ENCODE peak calls at places on chromosome 9, in seven cellular contexts. N is GM23248, K is HCT116, A is GM12878, U is Karpas-422, G is GM23338, Q is OCI-LY7. X is an unnamed sample. For H3K79me2, the result is how much of the 10 kb centered on the place peaks cover.

GRCh38 chr9:85004818-85005413 is 335.4 kb downstream of the NTRK2 start:
- DNase-seq in G (peak), N (peak), K (no peak), U (peak), Q (no peak), A (peak), X (no peak)

GRCh38 chr9:38082456-38083287 is 13.6 kb upstream of the SHB start:
- DNase-seq in K (no peak), Q (no peak), N (peak), G (no peak), A (no peak), U (no peak), X (no peak)

GRCh38 chr9:23665051-23665450 is 161.0 kb downstream of the ELAVL2 start:
- DNase-seq in G (no peak), U (no peak), Q (no peak), A (no peak), N (no peak), K (no peak), X (no peak)

GRCh38 chr9:133437753-133438531 is 15.8 kb downstream of the ADAMTS13 start:
- DNase-seq in G (peak), A (no peak), U (peak), Q (peak), K (no peak), N (no peak), X (no peak)

GRCh38 chr9:129481824-129482511 is 138.9 kb downstream of the C9orf50 start:
- DNase-seq in N (peak), Q (no peak), K (no peak), U (no peak), G (peak), A (no peak), X (no peak)

GRCh38 chr9:105693435-105694275 is 686 bp upstream of the TMEM38B start:
- DNase-seq in A (no peak), G (peak), K (no peak), N (peak), Q (peak), U (peak), X (no peak)

GRCh38 chr9:128921881-128922763 is 1.3 kb downstream of the PHYHD1 start:
- DNase-seq in G (peak), Q (peak), U (peak), N (peak), A (no peak), K (no peak), X (no peak)

GRCh38 chr9:83432104-83432627 is 106.0 kb downstream of the FRMD3 start:
- DNase-seq in U (no peak), G (peak), Q (no peak), A (no peak), N (peak), K (no peak), X (peak)

GRCh38 chr9:93669958-93670207 is 93.5 kb downstream of the PHF2 start:
- DNase-seq in G (no peak), U (no peak), N (peak), Q (no peak), A (no peak), K (no peak), X (no peak)

GRCh38 chr9:94861589-94862241 is 135.2 kb downstream of the AOPEP start:
- DNase-seq in U (no peak), K (no peak), A (no peak), N (peak), Q (no peak), G (no peak), X (peak)

GRCh38 chr9:131330814-131331600 is 41.5 kb downstream of the PLPP7 start:
- DNase-seq in Q (no peak), G (peak), K (no peak), N (no peak), U (peak), A (no peak), X (no peak)

GRCh38 chr9:99465231-99465891 is 243.3 kb downstream of the SEC61B start:
- DNase-seq in A (no peak), N (no peak), K (no peak), G (no peak), U (no peak), Q (no peak), X (peak)

DNA sequence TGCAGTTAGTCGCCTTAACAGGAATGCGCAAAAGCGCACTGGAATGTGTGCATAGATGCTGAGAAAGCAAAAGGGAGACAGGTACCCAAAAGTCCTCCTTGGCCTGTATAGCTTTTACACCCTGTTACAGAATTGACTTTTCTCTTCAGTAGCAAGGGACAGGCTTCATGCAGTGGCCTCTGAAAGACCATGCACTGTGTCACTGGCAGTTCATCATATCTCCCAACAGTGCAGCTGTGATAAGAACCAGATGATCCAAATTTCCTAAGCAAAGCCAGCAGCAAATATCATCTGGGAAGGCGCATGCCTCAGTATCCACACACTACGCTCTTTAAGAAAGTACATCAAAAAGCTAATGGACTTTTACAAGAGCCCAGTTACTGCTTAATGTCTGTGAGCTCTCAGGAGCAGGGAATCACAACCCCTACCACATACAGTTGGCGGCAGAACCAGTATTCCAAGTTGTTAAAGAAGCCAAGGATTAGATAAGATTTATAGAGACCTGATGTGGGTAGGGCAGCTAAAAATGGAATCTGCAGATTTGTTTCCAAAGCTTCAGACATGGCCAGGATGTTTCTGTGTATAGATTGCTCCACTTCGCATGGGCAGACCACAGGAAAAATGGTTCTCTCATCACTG is 25.1 kb downstream of the ADAMTSL1 start:
- DNase-seq in G (no peak), A (no peak), K (no peak), N (no peak), U (no peak), Q (no peak), X (no peak)
- H3K79me2 ChIP-seq in G (under half), A (under half), K (under half), N (half or more), U (under half), Q (under half), X (half or more)

GRCh38 chr9:124635285-124635684 is 128.1 kb upstream of the NR5A1 start:
- DNase-seq in K (no peak), G (no peak), A (no peak), Q (no peak), N (no peak), U (no peak), X (no peak)

GRCh38 chr9:124645274-124645673 is 125.8 kb downstream of the NR6A1 start:
- DNase-seq in K (no peak), U (no peak), G (no peak), N (no peak), A (no peak), Q (no peak), X (no peak)

DNA sequence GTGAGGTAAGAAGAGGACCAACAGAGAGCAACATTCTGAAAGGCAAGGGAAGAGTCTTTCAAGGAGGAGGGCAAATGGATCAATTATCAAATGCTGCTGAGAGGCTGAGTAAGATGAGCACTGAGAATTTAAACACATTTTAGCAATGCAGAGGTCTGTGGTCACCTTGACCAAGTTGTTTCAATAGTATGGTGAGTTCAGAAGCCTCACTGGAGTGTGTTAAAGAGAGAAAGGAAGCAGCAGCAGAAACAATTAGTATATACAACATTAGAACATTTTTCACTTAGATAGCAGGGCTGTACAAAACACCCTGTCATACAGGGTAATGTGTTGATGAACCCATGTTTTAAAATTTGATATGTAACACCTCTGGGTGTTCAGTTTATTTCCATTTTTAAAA is 131.5 kb downstream of the NR6A1 start:
- DNase-seq in A (no peak), N (no peak), G (no peak), U (no peak), K (no peak), Q (no peak), X (no peak)
- H3K4me2 ChIP-seq in A (no peak), N (no peak), G (no peak), U (no peak), K (no peak), Q (no peak), X (no peak)

DNA sequence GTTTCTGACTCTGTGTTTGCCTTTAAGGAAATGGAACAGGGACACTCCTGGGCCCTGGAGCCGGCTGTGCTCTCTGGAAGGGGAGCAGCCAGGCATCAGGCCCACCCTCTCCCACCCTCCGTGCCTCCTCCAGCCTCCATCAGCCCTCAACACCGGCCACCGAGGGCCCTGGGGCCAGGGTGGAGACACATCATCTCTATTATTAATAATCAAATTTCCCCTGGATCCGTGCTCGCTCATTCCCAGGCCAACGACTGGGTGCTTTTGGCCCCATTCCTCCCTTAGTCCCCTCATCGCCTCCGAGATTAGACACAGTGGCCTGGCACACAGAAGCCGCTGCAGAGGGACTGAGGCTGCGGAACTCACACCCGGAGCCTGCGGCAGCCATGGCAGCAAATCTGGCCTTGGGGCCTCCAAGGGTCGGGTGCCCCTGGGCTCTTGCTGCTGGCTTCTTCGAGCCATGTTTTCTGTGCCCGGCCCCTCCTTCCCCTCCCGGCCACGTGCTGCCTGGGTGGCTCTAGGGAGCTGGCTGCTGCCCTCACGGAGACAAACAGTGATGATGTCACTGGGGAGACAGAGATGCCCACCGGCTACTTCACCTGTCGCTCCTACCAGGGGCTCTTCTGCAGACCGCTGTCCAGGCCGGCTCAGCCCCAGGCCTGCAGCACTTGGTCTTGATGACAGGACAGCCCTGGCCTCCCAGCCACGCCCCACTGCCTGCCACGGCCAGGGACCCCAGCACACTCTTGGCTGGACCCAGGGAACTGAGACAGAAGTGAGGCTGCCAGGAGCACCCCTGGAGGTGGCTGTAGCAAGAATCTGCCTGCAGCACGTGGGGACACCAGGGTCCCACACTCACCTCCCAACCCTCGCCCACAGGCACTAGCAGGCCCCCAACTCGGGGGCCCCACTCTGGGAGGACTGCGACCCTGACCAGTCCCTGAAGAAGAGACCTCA is 76.6 kb upstream of the PPP1R26 start:
- DNase-seq in N (no peak), U (no peak), K (no peak), A (no peak), Q (no peak), G (no peak), X (no peak)
- H3K79me2 ChIP-seq in N (under half), U (under half), K (under half), A (under half), Q (under half), G (under half), X (under half)

DNA sequence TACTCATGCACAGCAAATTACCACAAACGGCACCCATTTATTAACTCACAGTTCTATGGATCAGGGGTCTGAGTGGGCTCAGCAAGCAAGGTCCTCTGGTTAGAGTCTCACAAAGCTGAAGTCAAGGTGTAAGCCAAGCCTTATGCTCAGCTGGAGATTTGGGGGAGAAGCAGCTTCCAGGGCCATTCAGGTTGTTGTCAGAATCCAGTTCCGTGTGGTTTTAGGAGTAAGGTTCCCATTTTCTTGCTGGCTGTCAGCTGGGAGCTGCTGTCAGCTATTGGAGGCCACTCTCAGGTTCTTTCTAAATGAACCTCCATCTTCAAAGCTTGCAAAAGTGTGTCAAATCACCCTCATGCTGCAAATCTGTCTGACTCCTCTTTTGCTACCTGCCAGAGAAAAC is 17.7 kb downstream of the FCN2 start:
- DNase-seq in N (no peak), K (no peak), A (no peak), G (no peak), Q (no peak), U (no peak), X (no peak)
- H3K4me2 ChIP-seq in N (no peak), K (no peak), A (no peak), G (no peak), Q (no peak), U (no peak), X (no peak)

DNA sequence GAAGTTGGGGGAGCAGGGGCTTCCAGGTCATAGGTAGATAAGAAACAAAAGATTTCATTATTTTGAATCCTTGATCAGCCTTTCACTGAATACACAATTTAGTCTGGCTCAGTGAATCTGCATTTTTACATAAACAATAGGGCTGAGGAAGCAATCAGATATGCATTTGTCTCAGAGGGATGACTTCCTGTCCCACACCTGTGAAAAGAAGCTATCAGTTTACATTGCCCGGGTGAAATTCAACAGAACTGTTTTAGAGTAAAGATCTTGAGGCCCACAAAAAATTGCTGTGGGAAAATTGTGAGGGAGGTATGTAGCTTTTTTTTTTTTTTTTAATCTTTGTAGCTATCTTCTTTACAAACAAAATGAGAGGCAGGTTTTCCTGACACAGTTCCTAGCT is 38.3 kb downstream of the DNAJB5 start:
- DNase-seq in K (no peak), G (no peak), A (no peak), Q (peak), U (no peak), N (no peak), X (no peak)
- H3K79me2 ChIP-seq in K (under half), G (under half), A (under half), Q (under half), U (under half), N (under half), X (under half)

DNA sequence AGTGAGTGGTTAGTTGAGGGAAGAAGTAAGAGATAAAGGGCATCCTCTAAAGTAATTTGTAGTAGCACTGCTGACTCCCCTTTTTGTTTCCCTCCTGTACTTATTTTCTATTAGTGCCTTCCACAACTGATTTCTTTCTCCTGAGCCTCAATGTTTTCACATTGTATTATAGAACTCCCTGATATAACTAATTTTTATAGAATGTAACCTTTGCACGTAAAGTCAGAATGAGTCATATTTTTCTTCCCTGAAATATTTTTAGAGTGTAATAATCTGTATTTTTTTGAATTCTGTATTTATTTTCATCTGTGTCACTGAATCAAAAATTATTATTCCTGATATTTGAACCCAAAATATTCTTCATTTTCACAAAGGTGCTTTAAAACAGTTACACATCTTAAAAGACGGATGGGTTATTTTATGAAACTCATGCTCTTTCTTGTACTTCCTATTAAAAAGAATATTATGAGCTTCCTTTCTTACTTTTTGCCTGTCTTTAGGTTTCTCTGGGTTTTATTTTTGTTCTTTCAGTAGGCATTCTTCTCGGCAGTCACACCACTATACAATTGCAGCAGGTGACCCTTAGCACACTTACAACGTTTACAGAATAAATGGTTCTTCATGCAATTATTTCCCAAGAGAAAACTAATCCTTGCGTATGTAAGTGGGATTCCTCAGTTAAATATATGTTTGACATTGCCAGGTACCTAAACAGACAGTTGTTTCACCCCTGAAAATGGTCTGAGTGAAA is 30.5 kb upstream of the DMRTA1 start:
- DNase-seq in N (no peak), Q (no peak), A (no peak), K (no peak), G (no peak), U (no peak), X (no peak)
- H3K4me2 ChIP-seq in N (no peak), Q (no peak), A (no peak), K (no peak), G (no peak), U (no peak), X (peak)

GRCh38 chr9:34658461-34658860 is 4.0 kb downstream of the CCL27 start:
- DNase-seq in K (no peak), G (no peak), U (no peak), A (no peak), Q (no peak), N (no peak), X (no peak)
- H3K79me2 ChIP-seq in K (under half), G (under half), U (under half), A (under half), Q (under half), N (under half), X (under half)

DNA sequence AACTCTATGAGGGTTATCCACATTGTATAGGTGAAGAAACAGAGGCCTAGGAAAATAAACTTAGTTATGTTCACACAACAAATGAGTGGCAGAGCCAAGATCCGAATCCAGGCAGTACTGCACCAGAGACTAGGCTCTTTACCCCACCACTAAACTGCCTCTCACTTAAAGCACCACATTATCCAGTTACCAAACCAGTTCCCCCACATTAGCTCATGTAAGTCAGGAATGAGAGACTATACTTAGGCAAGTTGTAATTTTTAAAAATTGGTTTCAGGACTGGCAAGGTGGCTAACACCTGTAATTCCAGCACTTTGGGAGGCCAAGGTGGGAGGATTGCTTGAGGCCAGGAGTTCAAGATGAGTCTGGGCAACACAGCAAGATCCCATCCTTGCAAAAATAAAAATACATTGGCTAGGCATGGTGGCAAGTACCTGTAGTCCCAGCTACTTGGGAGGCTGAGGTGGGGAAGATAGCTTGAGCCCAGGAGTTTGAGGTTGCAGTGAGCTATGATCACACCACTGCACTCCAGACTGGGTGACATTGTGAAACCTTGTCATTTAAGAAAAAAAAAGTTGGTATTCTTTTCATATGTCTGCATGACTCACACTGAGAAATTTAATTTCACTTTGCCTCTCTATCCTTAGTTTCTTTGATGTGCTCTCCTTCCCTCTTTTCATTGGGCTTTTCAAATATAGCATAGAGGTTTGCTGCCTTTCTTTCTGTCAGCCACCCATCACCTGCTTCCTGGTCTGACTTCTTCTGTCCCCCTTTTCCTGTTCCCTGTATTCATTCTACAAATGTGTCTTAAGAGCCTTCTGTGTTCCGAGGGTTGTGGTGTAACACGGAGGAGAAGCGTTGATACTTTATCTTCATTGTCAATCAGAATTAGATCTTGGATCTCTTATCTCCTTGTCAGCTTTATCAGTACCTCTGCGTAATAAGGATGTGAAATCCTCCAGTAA is 64.7 kb downstream of the ERMP1 start:
- DNase-seq in A (peak), N (peak), K (no peak), G (no peak), Q (no peak), U (no peak), X (no peak)
- H3K4me2 ChIP-seq in A (peak), N (no peak), K (no peak), G (no peak), Q (no peak), U (no peak), X (no peak)

X was measured in astrocyte.